ENCODE peak calls at places on chromosomes 6 and 20, in nine cellular contexts. One of them, this sample, is unnamed.

GRCh38 chr20:50389437-50389807 is 120.8 kb upstream of the PTPN1 start:
- DNase-seq in stimulated activated CD4-positive, alpha-beta T cell treated with anti-CD3 and anti-CD28 coated beads, Interleukin-4, amount 100 ng/mL, for 24 hours: no peak
- DNase-seq in G401: no peak
- DNase-seq in NCI-H774: no peak
- DNase-seq in T-helper 2 cell: no peak
- DNase-seq in HTR-8/SVneo: no peak
- DNase-seq in activated CD8-positive, alpha-beta T cell treated with anti-CD3 and anti-CD28 coated beads, Interleukin-2, amount 10 ng/mL, durations not matched to agents 7 days and 5 days: no peak
- DNase-seq in lower lobe of right lung: no peak
- DNase-seq in glutamatergic neuron: no peak
- DNase-seq in this sample: no peak

GRCh38 chr6:106799008-106799952 is 169.9 kb downstream of the QRSL1 start:
- DNase-seq in stimulated activated CD4-positive, alpha-beta T cell treated with anti-CD3 and anti-CD28 coated beads, Interleukin-4, amount 100 ng/mL, for 24 hours: no peak
- DNase-seq in G401: no peak
- DNase-seq in NCI-H774: no peak
- DNase-seq in T-helper 2 cell: peak; percentile 50
- DNase-seq in HTR-8/SVneo: peak; percentile 57
- DNase-seq in activated CD8-positive, alpha-beta T cell treated with anti-CD3 and anti-CD28 coated beads, Interleukin-2, amount 10 ng/mL, durations not matched to agents 7 days and 5 days: peak; percentile 32
- DNase-seq in lower lobe of right lung: no peak
- DNase-seq in glutamatergic neuron: no peak
- DNase-seq in this sample: no peak

GRCh38 chr6:84197708-84198107 is 29.7 kb downstream of the CEP162 start:
- DNase-seq in stimulated activated CD4-positive, alpha-beta T cell treated with anti-CD3 and anti-CD28 coated beads, Interleukin-4, amount 100 ng/mL, for 24 hours: no peak
- DNase-seq in G401: peak; percentile 13
- DNase-seq in NCI-H774: no peak
- DNase-seq in T-helper 2 cell: no peak
- DNase-seq in HTR-8/SVneo: no peak
- DNase-seq in activated CD8-positive, alpha-beta T cell treated with anti-CD3 and anti-CD28 coated beads, Interleukin-2, amount 10 ng/mL, durations not matched to agents 7 days and 5 days: no peak
- DNase-seq in lower lobe of right lung: no peak
- DNase-seq in glutamatergic neuron: no peak
- DNase-seq in this sample: no peak

GRCh38 chr20:39985276-39985675 is 703.8 kb downstream of the MAFB start:
- DNase-seq in stimulated activated CD4-positive, alpha-beta T cell treated with anti-CD3 and anti-CD28 coated beads, Interleukin-4, amount 100 ng/mL, for 24 hours: no peak
- DNase-seq in G401: no peak
- DNase-seq in NCI-H774: no peak
- DNase-seq in T-helper 2 cell: no peak
- DNase-seq in HTR-8/SVneo: no peak
- DNase-seq in activated CD8-positive, alpha-beta T cell treated with anti-CD3 and anti-CD28 coated beads, Interleukin-2, amount 10 ng/mL, durations not matched to agents 7 days and 5 days: no peak
- DNase-seq in lower lobe of right lung: no peak
- DNase-seq in glutamatergic neuron: no peak
- DNase-seq in this sample: no peak

GRCh38 chr6:12594541-12594893 is 122.0 kb upstream of the PHACTR1 start:
- DNase-seq in stimulated activated CD4-positive, alpha-beta T cell treated with anti-CD3 and anti-CD28 coated beads, Interleukin-4, amount 100 ng/mL, for 24 hours: no peak
- DNase-seq in G401: no peak
- DNase-seq in NCI-H774: no peak
- DNase-seq in T-helper 2 cell: no peak
- DNase-seq in HTR-8/SVneo: no peak
- DNase-seq in activated CD8-positive, alpha-beta T cell treated with anti-CD3 and anti-CD28 coated beads, Interleukin-2, amount 10 ng/mL, durations not matched to agents 7 days and 5 days: no peak
- DNase-seq in lower lobe of right lung: no peak
- DNase-seq in glutamatergic neuron: no peak
- DNase-seq in this sample: no peak

GRCh38 chr6:4359108-4359710 is 223.8 kb upstream of the ECI2 start:
- DNase-seq in stimulated activated CD4-positive, alpha-beta T cell treated with anti-CD3 and anti-CD28 coated beads, Interleukin-4, amount 100 ng/mL, for 24 hours: no peak
- DNase-seq in G401: no peak
- DNase-seq in NCI-H774: no peak
- DNase-seq in T-helper 2 cell: no peak
- DNase-seq in HTR-8/SVneo: no peak
- DNase-seq in activated CD8-positive, alpha-beta T cell treated with anti-CD3 and anti-CD28 coated beads, Interleukin-2, amount 10 ng/mL, durations not matched to agents 7 days and 5 days: no peak
- DNase-seq in lower lobe of right lung: no peak
- DNase-seq in glutamatergic neuron: no peak
- DNase-seq in this sample: no peak

GRCh38 chr6:112480551-112480950 is 133.4 kb downstream of the RFPL4B start:
- DNase-seq in stimulated activated CD4-positive, alpha-beta T cell treated with anti-CD3 and anti-CD28 coated beads, Interleukin-4, amount 100 ng/mL, for 24 hours: no peak
- DNase-seq in G401: no peak
- DNase-seq in NCI-H774: no peak
- DNase-seq in T-helper 2 cell: no peak
- DNase-seq in HTR-8/SVneo: no peak
- DNase-seq in activated CD8-positive, alpha-beta T cell treated with anti-CD3 and anti-CD28 coated beads, Interleukin-2, amount 10 ng/mL, durations not matched to agents 7 days and 5 days: no peak
- DNase-seq in lower lobe of right lung: no peak
- DNase-seq in glutamatergic neuron: no peak
- DNase-seq in this sample: peak; percentile 49

GRCh38 chr20:4325548-4326187 is 310.3 kb upstream of the RNF24 start:
- DNase-seq in stimulated activated CD4-positive, alpha-beta T cell treated with anti-CD3 and anti-CD28 coated beads, Interleukin-4, amount 100 ng/mL, for 24 hours: no peak
- DNase-seq in G401: no peak
- DNase-seq in NCI-H774: no peak
- DNase-seq in T-helper 2 cell: no peak
- DNase-seq in HTR-8/SVneo: no peak
- DNase-seq in activated CD8-positive, alpha-beta T cell treated with anti-CD3 and anti-CD28 coated beads, Interleukin-2, amount 10 ng/mL, durations not matched to agents 7 days and 5 days: no peak
- DNase-seq in lower lobe of right lung: no peak
- DNase-seq in glutamatergic neuron: no peak
- DNase-seq in this sample: no peak

GRCh38 chr20:4171538-4172116 is 156.3 kb upstream of the RNF24 start:
- DNase-seq in stimulated activated CD4-positive, alpha-beta T cell treated with anti-CD3 and anti-CD28 coated beads, Interleukin-4, amount 100 ng/mL, for 24 hours: no peak
- DNase-seq in G401: peak; percentile 64
- DNase-seq in NCI-H774: no peak
- DNase-seq in T-helper 2 cell: no peak
- DNase-seq in HTR-8/SVneo: no peak
- DNase-seq in activated CD8-positive, alpha-beta T cell treated with anti-CD3 and anti-CD28 coated beads, Interleukin-2, amount 10 ng/mL, durations not matched to agents 7 days and 5 days: no peak
- DNase-seq in lower lobe of right lung: no peak
- DNase-seq in glutamatergic neuron: no peak
- DNase-seq in this sample: no peak

GRCh38 chr6:166313255-166314070 is 5.3 kb upstream of the PRR18 start:
- DNase-seq in stimulated activated CD4-positive, alpha-beta T cell treated with anti-CD3 and anti-CD28 coated beads, Interleukin-4, amount 100 ng/mL, for 24 hours: peak; percentile 45
- DNase-seq in G401: peak; percentile 21
- DNase-seq in NCI-H774: peak; percentile 28
- DNase-seq in T-helper 2 cell: peak; percentile 43
- DNase-seq in HTR-8/SVneo: no peak
- DNase-seq in activated CD8-positive, alpha-beta T cell treated with anti-CD3 and anti-CD28 coated beads, Interleukin-2, amount 10 ng/mL, durations not matched to agents 7 days and 5 days: peak; percentile 67
- DNase-seq in lower lobe of right lung: no peak
- DNase-seq in glutamatergic neuron: peak; percentile 69
- DNase-seq in this sample: no peak

GRCh38 chr6:11366183-11366933 is 133.9 kb upstream of the NEDD9 start:
- DNase-seq in stimulated activated CD4-positive, alpha-beta T cell treated with anti-CD3 and anti-CD28 coated beads, Interleukin-4, amount 100 ng/mL, for 24 hours: peak; percentile 76
- DNase-seq in G401: no peak
- DNase-seq in NCI-H774: no peak
- DNase-seq in T-helper 2 cell: peak; percentile 90
- DNase-seq in HTR-8/SVneo: no peak
- DNase-seq in activated CD8-positive, alpha-beta T cell treated with anti-CD3 and anti-CD28 coated beads, Interleukin-2, amount 10 ng/mL, durations not matched to agents 7 days and 5 days: peak; percentile 67
- DNase-seq in lower lobe of right lung: no peak
- DNase-seq in glutamatergic neuron: no peak
- DNase-seq in this sample: no peak

GRCh38 chr6:169960531-169960890 is 209.1 kb downstream of the ERMARD start:
- DNase-seq in stimulated activated CD4-positive, alpha-beta T cell treated with anti-CD3 and anti-CD28 coated beads, Interleukin-4, amount 100 ng/mL, for 24 hours: no peak
- DNase-seq in G401: no peak
- DNase-seq in NCI-H774: no peak
- DNase-seq in T-helper 2 cell: no peak
- DNase-seq in HTR-8/SVneo: no peak
- DNase-seq in activated CD8-positive, alpha-beta T cell treated with anti-CD3 and anti-CD28 coated beads, Interleukin-2, amount 10 ng/mL, durations not matched to agents 7 days and 5 days: no peak
- DNase-seq in lower lobe of right lung: no peak
- DNase-seq in glutamatergic neuron: no peak
- DNase-seq in this sample: no peak

GRCh38 chr6:141203902-141204575 is 928.7 kb upstream of the GJE1 start:
- DNase-seq in stimulated activated CD4-positive, alpha-beta T cell treated with anti-CD3 and anti-CD28 coated beads, Interleukin-4, amount 100 ng/mL, for 24 hours: no peak
- DNase-seq in G401: no peak
- DNase-seq in NCI-H774: no peak
- DNase-seq in T-helper 2 cell: no peak
- DNase-seq in HTR-8/SVneo: no peak
- DNase-seq in activated CD8-positive, alpha-beta T cell treated with anti-CD3 and anti-CD28 coated beads, Interleukin-2, amount 10 ng/mL, durations not matched to agents 7 days and 5 days: no peak
- DNase-seq in lower lobe of right lung: no peak
- DNase-seq in glutamatergic neuron: no peak
- DNase-seq in this sample: no peak

GRCh38 chr6:52976591-52977035 is 18.5 kb downstream of the GSTA4 start:
- DNase-seq in stimulated activated CD4-positive, alpha-beta T cell treated with anti-CD3 and anti-CD28 coated beads, Interleukin-4, amount 100 ng/mL, for 24 hours: peak; percentile 28
- DNase-seq in G401: no peak
- DNase-seq in NCI-H774: no peak
- DNase-seq in T-helper 2 cell: no peak
- DNase-seq in HTR-8/SVneo: no peak
- DNase-seq in activated CD8-positive, alpha-beta T cell treated with anti-CD3 and anti-CD28 coated beads, Interleukin-2, amount 10 ng/mL, durations not matched to agents 7 days and 5 days: no peak
- DNase-seq in lower lobe of right lung: peak; percentile 52
- DNase-seq in glutamatergic neuron: no peak
- DNase-seq in this sample: no peak

GRCh38 chr20:17562804-17563305 is 7.0 kb upstream of the DSTN start:
- DNase-seq in stimulated activated CD4-positive, alpha-beta T cell treated with anti-CD3 and anti-CD28 coated beads, Interleukin-4, amount 100 ng/mL, for 24 hours: no peak
- DNase-seq in G401: no peak
- DNase-seq in NCI-H774: no peak
- DNase-seq in T-helper 2 cell: no peak
- DNase-seq in HTR-8/SVneo: no peak
- DNase-seq in activated CD8-positive, alpha-beta T cell treated with anti-CD3 and anti-CD28 coated beads, Interleukin-2, amount 10 ng/mL, durations not matched to agents 7 days and 5 days: no peak
- DNase-seq in lower lobe of right lung: peak; percentile 63
- DNase-seq in glutamatergic neuron: no peak
- DNase-seq in this sample: no peak

GRCh38 chr20:49846206-49846807 is 33.7 kb downstream of the SLC9A8 start:
- DNase-seq in stimulated activated CD4-positive, alpha-beta T cell treated with anti-CD3 and anti-CD28 coated beads, Interleukin-4, amount 100 ng/mL, for 24 hours: peak; percentile 71
- DNase-seq in G401: peak; percentile 57
- DNase-seq in NCI-H774: peak; percentile 26
- DNase-seq in T-helper 2 cell: peak; percentile 61
- DNase-seq in HTR-8/SVneo: peak; percentile 92
- DNase-seq in activated CD8-positive, alpha-beta T cell treated with anti-CD3 and anti-CD28 coated beads, Interleukin-2, amount 10 ng/mL, durations not matched to agents 7 days and 5 days: peak; percentile 76
- DNase-seq in lower lobe of right lung: no peak
- DNase-seq in glutamatergic neuron: no peak
- DNase-seq in this sample: peak; percentile 67

GRCh38 chr20:23003077-23003476 is 32.0 kb upstream of the SSTR4 start:
- DNase-seq in stimulated activated CD4-positive, alpha-beta T cell treated with anti-CD3 and anti-CD28 coated beads, Interleukin-4, amount 100 ng/mL, for 24 hours: no peak
- DNase-seq in G401: no peak
- DNase-seq in NCI-H774: no peak
- DNase-seq in T-helper 2 cell: no peak
- DNase-seq in HTR-8/SVneo: no peak
- DNase-seq in activated CD8-positive, alpha-beta T cell treated with anti-CD3 and anti-CD28 coated beads, Interleukin-2, amount 10 ng/mL, durations not matched to agents 7 days and 5 days: no peak
- DNase-seq in lower lobe of right lung: no peak
- DNase-seq in glutamatergic neuron: no peak
- DNase-seq in this sample: no peak

GRCh38 chr6:26016326-26017275 is 54.0 kb downstream of the TRIM38 start:
- DNase-seq in stimulated activated CD4-positive, alpha-beta T cell treated with anti-CD3 and anti-CD28 coated beads, Interleukin-4, amount 100 ng/mL, for 24 hours: no peak
- DNase-seq in G401: no peak
- DNase-seq in NCI-H774: no peak
- DNase-seq in T-helper 2 cell: peak; percentile 64
- DNase-seq in HTR-8/SVneo: no peak
- DNase-seq in activated CD8-positive, alpha-beta T cell treated with anti-CD3 and anti-CD28 coated beads, Interleukin-2, amount 10 ng/mL, durations not matched to agents 7 days and 5 days: no peak
- DNase-seq in lower lobe of right lung: no peak
- DNase-seq in glutamatergic neuron: no peak
- DNase-seq in this sample: no peak

GRCh38 chr20:37358366-37359150 is 12.6 kb downstream of the SRC start:
- DNase-seq in stimulated activated CD4-positive, alpha-beta T cell treated with anti-CD3 and anti-CD28 coated beads, Interleukin-4, amount 100 ng/mL, for 24 hours: no peak
- DNase-seq in G401: no peak
- DNase-seq in NCI-H774: no peak
- DNase-seq in T-helper 2 cell: no peak
- DNase-seq in HTR-8/SVneo: no peak
- DNase-seq in activated CD8-positive, alpha-beta T cell treated with anti-CD3 and anti-CD28 coated beads, Interleukin-2, amount 10 ng/mL, durations not matched to agents 7 days and 5 days: no peak
- DNase-seq in lower lobe of right lung: no peak
- DNase-seq in glutamatergic neuron: no peak
- DNase-seq in this sample: no peak

GRCh38 chr6:154370545-154370944 is 13.9 kb upstream of the IPCEF1 start:
- DNase-seq in stimulated activated CD4-positive, alpha-beta T cell treated with anti-CD3 and anti-CD28 coated beads, Interleukin-4, amount 100 ng/mL, for 24 hours: peak; percentile 15
- DNase-seq in G401: peak; percentile 28
- DNase-seq in NCI-H774: no peak
- DNase-seq in T-helper 2 cell: peak; percentile 14
- DNase-seq in HTR-8/SVneo: peak; percentile 27
- DNase-seq in activated CD8-positive, alpha-beta T cell treated with anti-CD3 and anti-CD28 coated beads, Interleukin-2, amount 10 ng/mL, durations not matched to agents 7 days and 5 days: peak; percentile 39
- DNase-seq in lower lobe of right lung: no peak
- DNase-seq in glutamatergic neuron: no peak
- DNase-seq in this sample: no peak

GRCh38 chr6:102407886-102408741 is 1014.6 kb downstream of the GRIK2 start:
- DNase-seq in stimulated activated CD4-positive, alpha-beta T cell treated with anti-CD3 and anti-CD28 coated beads, Interleukin-4, amount 100 ng/mL, for 24 hours: no peak
- DNase-seq in G401: no peak
- DNase-seq in NCI-H774: no peak
- DNase-seq in T-helper 2 cell: no peak
- DNase-seq in HTR-8/SVneo: no peak
- DNase-seq in activated CD8-positive, alpha-beta T cell treated with anti-CD3 and anti-CD28 coated beads, Interleukin-2, amount 10 ng/mL, durations not matched to agents 7 days and 5 days: no peak
- DNase-seq in lower lobe of right lung: no peak
- DNase-seq in glutamatergic neuron: no peak
- DNase-seq in this sample: peak; percentile 8

GRCh38 chr6:159152014-159152413 is 17.2 kb upstream of the FNDC1 start:
- DNase-seq in stimulated activated CD4-positive, alpha-beta T cell treated with anti-CD3 and anti-CD28 coated beads, Interleukin-4, amount 100 ng/mL, for 24 hours: no peak
- DNase-seq in G401: no peak
- DNase-seq in NCI-H774: no peak
- DNase-seq in T-helper 2 cell: no peak
- DNase-seq in HTR-8/SVneo: no peak
- DNase-seq in activated CD8-positive, alpha-beta T cell treated with anti-CD3 and anti-CD28 coated beads, Interleukin-2, amount 10 ng/mL, durations not matched to agents 7 days and 5 days: no peak
- DNase-seq in lower lobe of right lung: no peak
- DNase-seq in glutamatergic neuron: no peak
- DNase-seq in this sample: no peak

GRCh38 chr6:132359891-132360290 is 41.4 kb downstream of the MOXD1 start:
- DNase-seq in stimulated activated CD4-positive, alpha-beta T cell treated with anti-CD3 and anti-CD28 coated beads, Interleukin-4, amount 100 ng/mL, for 24 hours: no peak
- DNase-seq in G401: no peak
- DNase-seq in NCI-H774: no peak
- DNase-seq in T-helper 2 cell: no peak
- DNase-seq in HTR-8/SVneo: no peak
- DNase-seq in activated CD8-positive, alpha-beta T cell treated with anti-CD3 and anti-CD28 coated beads, Interleukin-2, amount 10 ng/mL, durations not matched to agents 7 days and 5 days: no peak
- DNase-seq in lower lobe of right lung: no peak
- DNase-seq in glutamatergic neuron: no peak
- DNase-seq in this sample: no peak

GRCh38 chr6:15329154-15329781 is 83.4 kb downstream of the JARID2 start:
- DNase-seq in stimulated activated CD4-positive, alpha-beta T cell treated with anti-CD3 and anti-CD28 coated beads, Interleukin-4, amount 100 ng/mL, for 24 hours: no peak
- DNase-seq in G401: no peak
- DNase-seq in NCI-H774: no peak
- DNase-seq in T-helper 2 cell: no peak
- DNase-seq in HTR-8/SVneo: peak; percentile 58
- DNase-seq in activated CD8-positive, alpha-beta T cell treated with anti-CD3 and anti-CD28 coated beads, Interleukin-2, amount 10 ng/mL, durations not matched to agents 7 days and 5 days: no peak
- DNase-seq in lower lobe of right lung: no peak
- DNase-seq in glutamatergic neuron: no peak
- DNase-seq in this sample: peak; percentile 88

GRCh38 chr6:149451361-149452061 is 33.3 kb downstream of the ZC3H12D start:
- DNase-seq in stimulated activated CD4-positive, alpha-beta T cell treated with anti-CD3 and anti-CD28 coated beads, Interleukin-4, amount 100 ng/mL, for 24 hours: no peak
- DNase-seq in G401: no peak
- DNase-seq in NCI-H774: no peak
- DNase-seq in T-helper 2 cell: no peak
- DNase-seq in HTR-8/SVneo: no peak
- DNase-seq in activated CD8-positive, alpha-beta T cell treated with anti-CD3 and anti-CD28 coated beads, Interleukin-2, amount 10 ng/mL, durations not matched to agents 7 days and 5 days: peak; percentile 32
- DNase-seq in lower lobe of right lung: peak; percentile 78
- DNase-seq in glutamatergic neuron: peak; percentile 47
- DNase-seq in this sample: no peak

GRCh38 chr6:9699890-9700289 is 715.0 kb downstream of the TFAP2A start:
- DNase-seq in stimulated activated CD4-positive, alpha-beta T cell treated with anti-CD3 and anti-CD28 coated beads, Interleukin-4, amount 100 ng/mL, for 24 hours: no peak
- DNase-seq in G401: no peak
- DNase-seq in NCI-H774: no peak
- DNase-seq in T-helper 2 cell: no peak
- DNase-seq in HTR-8/SVneo: no peak
- DNase-seq in activated CD8-positive, alpha-beta T cell treated with anti-CD3 and anti-CD28 coated beads, Interleukin-2, amount 10 ng/mL, durations not matched to agents 7 days and 5 days: no peak
- DNase-seq in lower lobe of right lung: no peak
- DNase-seq in glutamatergic neuron: no peak
- DNase-seq in this sample: no peak

GRCh38 chr6:99241905-99242534 is 107.5 kb downstream of the FAXC start:
- DNase-seq in stimulated activated CD4-positive, alpha-beta T cell treated with anti-CD3 and anti-CD28 coated beads, Interleukin-4, amount 100 ng/mL, for 24 hours: no peak
- DNase-seq in G401: peak; percentile 65
- DNase-seq in NCI-H774: peak; percentile 15
- DNase-seq in T-helper 2 cell: no peak
- DNase-seq in HTR-8/SVneo: peak; percentile 23
- DNase-seq in activated CD8-positive, alpha-beta T cell treated with anti-CD3 and anti-CD28 coated beads, Interleukin-2, amount 10 ng/mL, durations not matched to agents 7 days and 5 days: no peak
- DNase-seq in lower lobe of right lung: no peak
- DNase-seq in glutamatergic neuron: peak; percentile 36
- DNase-seq in this sample: peak; percentile 31

GRCh38 chr6:33128318-33128717 is 52.5 kb downstream of the HLA-DPB1 start:
- DNase-seq in stimulated activated CD4-positive, alpha-beta T cell treated with anti-CD3 and anti-CD28 coated beads, Interleukin-4, amount 100 ng/mL, for 24 hours: no peak
- DNase-seq in G401: no peak
- DNase-seq in NCI-H774: no peak
- DNase-seq in T-helper 2 cell: peak; percentile 80
- DNase-seq in HTR-8/SVneo: no peak
- DNase-seq in activated CD8-positive, alpha-beta T cell treated with anti-CD3 and anti-CD28 coated beads, Interleukin-2, amount 10 ng/mL, durations not matched to agents 7 days and 5 days: no peak
- DNase-seq in lower lobe of right lung: no peak
- DNase-seq in glutamatergic neuron: no peak
- DNase-seq in this sample: no peak

GRCh38 chr20:51428451-51429143 is 113.9 kb downstream of the NFATC2 start:
- DNase-seq in stimulated activated CD4-positive, alpha-beta T cell treated with anti-CD3 and anti-CD28 coated beads, Interleukin-4, amount 100 ng/mL, for 24 hours: no peak
- DNase-seq in G401: no peak
- DNase-seq in NCI-H774: no peak
- DNase-seq in T-helper 2 cell: no peak
- DNase-seq in HTR-8/SVneo: no peak
- DNase-seq in activated CD8-positive, alpha-beta T cell treated with anti-CD3 and anti-CD28 coated beads, Interleukin-2, amount 10 ng/mL, durations not matched to agents 7 days and 5 days: no peak
- DNase-seq in lower lobe of right lung: no peak
- DNase-seq in glutamatergic neuron: no peak
- DNase-seq in this sample: no peak

GRCh38 chr6:10531513-10531912 is 10.4 kb downstream of the GCNT2 start:
- DNase-seq in stimulated activated CD4-positive, alpha-beta T cell treated with anti-CD3 and anti-CD28 coated beads, Interleukin-4, amount 100 ng/mL, for 24 hours: no peak
- DNase-seq in G401: no peak
- DNase-seq in NCI-H774: no peak
- DNase-seq in T-helper 2 cell: no peak
- DNase-seq in HTR-8/SVneo: no peak
- DNase-seq in activated CD8-positive, alpha-beta T cell treated with anti-CD3 and anti-CD28 coated beads, Interleukin-2, amount 10 ng/mL, durations not matched to agents 7 days and 5 days: no peak
- DNase-seq in lower lobe of right lung: no peak
- DNase-seq in glutamatergic neuron: no peak
- DNase-seq in this sample: no peak

GRCh38 chr6:52233975-52234823 is 10.1 kb downstream of the IL17F start:
- DNase-seq in stimulated activated CD4-positive, alpha-beta T cell treated with anti-CD3 and anti-CD28 coated beads, Interleukin-4, amount 100 ng/mL, for 24 hours: peak; percentile 46
- DNase-seq in G401: peak; percentile 12
- DNase-seq in NCI-H774: no peak
- DNase-seq in T-helper 2 cell: peak; percentile 69
- DNase-seq in HTR-8/SVneo: peak; percentile 63
- DNase-seq in activated CD8-positive, alpha-beta T cell treated with anti-CD3 and anti-CD28 coated beads, Interleukin-2, amount 10 ng/mL, durations not matched to agents 7 days and 5 days: peak; percentile 27
- DNase-seq in lower lobe of right lung: no peak
- DNase-seq in glutamatergic neuron: peak; percentile 22
- DNase-seq in this sample: peak; percentile 44